ENCODE peak calls at places on chromosomes 3 and 15, in seven cellular contexts. A is NCI-H2081; G is naive thymus-derived CD4-positive, alpha-beta T cell; C is RWPE1; X is stimulated activated CD4-positive, alpha-beta T cell treated with anti-CD3 and anti-CD28 coated beads, Interleukin-4, amount 100 ng/mL, for 24 hours; E is heart right ventricle; K is lower lobe of right lung. V is an unnamed sample.
A peak's percentile ranks its signal among the peaks of the same experiment; 100 is the strongest.

GRCh38 chr15:96264801-96265515 is 65.5 kb upstream of the NR2F2 start:
- DNase-seq in A (no peak), G (no peak), C (peak; percentile 20), X (no peak), E (no peak), K (no peak), V (no peak)

GRCh38 chr3:139906441-139906840 is 28.5 kb upstream of the CLSTN2 start:
- DNase-seq in A (no peak), G (no peak), C (peak; percentile 67), X (no peak), E (no peak), K (no peak), V (no peak)

GRCh38 chr3:154188846-154189245 is 67.7 kb downstream of the ARHGEF26 start:
- DNase-seq in A (no peak), G (no peak), C (peak; percentile 15), X (no peak), E (no peak), K (no peak), V (no peak)

GRCh38 chr15:39165026-39165706 is 415.7 kb upstream of the THBS1 start:
- DNase-seq in A (no peak), G (no peak), C (no peak), X (no peak), E (no peak), K (no peak), V (no peak)

GRCh38 chr3:53354945-53355498 is 7.7 kb upstream of the DCP1A start:
- DNase-seq in A (no peak), G (no peak), C (no peak), X (no peak), E (no peak), K (no peak), V (no peak)

GRCh38 chr3:141456328-141456689 is 30.5 kb upstream of the RASA2 start:
- DNase-seq in A (no peak), G (no peak), C (no peak), X (no peak), E (peak; percentile 22), K (no peak), V (no peak)

GRCh38 chr15:66563126-66563525 is 2.7 kb downstream of the LCTL start:
- DNase-seq in A (no peak), G (no peak), C (no peak), X (no peak), E (no peak), K (no peak), V (no peak)

GRCh38 chr15:28943146-28943545 is 57.4 kb downstream of the APBA2 start:
- DNase-seq in A (no peak), G (no peak), C (no peak), X (no peak), E (no peak), K (no peak), V (no peak)

GRCh38 chr3:188510366-188510765 is 356.4 kb downstream of the LPP start:
- DNase-seq in A (no peak), G (no peak), C (peak; percentile 43), X (no peak), E (no peak), K (no peak), V (no peak)

GRCh38 chr3:33658971-33659848 is 58.8 kb downstream of the CLASP2 start:
- DNase-seq in A (peak; percentile 67), G (peak; percentile 32), C (no peak), X (no peak), E (peak; percentile 80), K (peak; percentile 71), V (no peak)

GRCh38 chr3:180646187-180646790 is 33.0 kb downstream of the CCDC39 start:
- DNase-seq in A (peak; percentile 15), G (no peak), C (peak; percentile 6), X (no peak), E (no peak), K (no peak), V (no peak)

GRCh38 chr3:101675709-101676218 is 1.2 kb downstream of the ZBTB11 start:
- DNase-seq in A (no peak), G (no peak), C (no peak), X (no peak), E (peak; percentile 47), K (peak; percentile 66), V (no peak)

V was measured in activated T-helper 2 cell treated with anti-CD3 and anti-CD28 coated beads, Interferon-gamma antibody, Interleukin-2, Interleukin-4, amounts not matched to agents 10 μg/mL and 5 μg/mL and 100 μg/mL, durations not matched to agents 14 hours and 24 hours and 36 hours.